ENCODE peak calls at places on chromosomes 13 and 19, in ten cellular contexts. One of them, this sample, is unnamed.

GRCh38 chr19:49340865-49341718 is 5.9 kb downstream of the CD37 start:
- DNase-seq in HFFc6: no peak
- DNase-seq in CD8-positive, alpha-beta T cell: no peak
- DNase-seq in lower leg skin: peak
- DNase-seq in body of pancreas: no peak
- DNase-seq in heart left ventricle: no peak
- DNase-seq in epithelial cell of esophagus: no peak
- DNase-seq in transverse colon: no peak
- DNase-seq in ovary: no peak
- DNase-seq in CD4-positive, alpha-beta T cell: no peak
- DNase-seq in this sample: no peak

GRCh38 chr13:114164681-114165429 is 14.2 kb upstream of the CFAP97D2 start:
- DNase-seq in epithelial cell of esophagus: no peak
- DNase-seq in HFFc6: no peak
- DNase-seq in heart left ventricle: no peak
- DNase-seq in body of pancreas: no peak
- DNase-seq in transverse colon: no peak
- DNase-seq in lower leg skin: no peak
- DNase-seq in ovary: no peak
- DNase-seq in CD4-positive, alpha-beta T cell: no peak
- DNase-seq in CD8-positive, alpha-beta T cell: no peak
- DNase-seq in this sample: no peak

GRCh38 chr13:74870865-74871264 is 611.1 kb downstream of the TBC1D4 start:
- DNase-seq in transverse colon: no peak
- DNase-seq in ovary: no peak
- DNase-seq in heart left ventricle: no peak
- DNase-seq in CD4-positive, alpha-beta T cell: no peak
- DNase-seq in body of pancreas: no peak
- DNase-seq in epithelial cell of esophagus: peak
- DNase-seq in lower leg skin: no peak
- DNase-seq in CD8-positive, alpha-beta T cell: no peak
- DNase-seq in HFFc6: peak
- DNase-seq in this sample: no peak

GRCh38 chr13:25210842-25211241 is 38.8 kb upstream of the AMER2 start:
- DNase-seq in lower leg skin: no peak
- DNase-seq in transverse colon: no peak
- DNase-seq in ovary: no peak
- DNase-seq in CD8-positive, alpha-beta T cell: no peak
- DNase-seq in heart left ventricle: no peak
- DNase-seq in HFFc6: no peak
- DNase-seq in epithelial cell of esophagus: no peak
- DNase-seq in body of pancreas: no peak
- DNase-seq in CD4-positive, alpha-beta T cell: no peak
- DNase-seq in this sample: no peak

GRCh38 chr19:28213476-28214082 is 999.4 kb downstream of the UQCRFS1 start:
- DNase-seq in epithelial cell of esophagus: no peak
- DNase-seq in CD8-positive, alpha-beta T cell: no peak
- DNase-seq in CD4-positive, alpha-beta T cell: no peak
- DNase-seq in body of pancreas: no peak
- DNase-seq in ovary: no peak
- DNase-seq in transverse colon: no peak
- DNase-seq in heart left ventricle: no peak
- DNase-seq in lower leg skin: no peak
- DNase-seq in HFFc6: no peak
- DNase-seq in this sample: no peak

GRCh38 chr13:111900390-111901180 is 166.4 kb upstream of the SOX1 start:
- DNase-seq in body of pancreas: no peak
- DNase-seq in epithelial cell of esophagus: no peak
- DNase-seq in heart left ventricle: no peak
- DNase-seq in CD8-positive, alpha-beta T cell: no peak
- DNase-seq in HFFc6: no peak
- DNase-seq in CD4-positive, alpha-beta T cell: no peak
- DNase-seq in lower leg skin: peak
- DNase-seq in transverse colon: no peak
- DNase-seq in ovary: no peak
- DNase-seq in this sample: no peak

GRCh38 chr13:58999851-59000250 is 1163.9 kb downstream of the DIAPH3 start:
- DNase-seq in ovary: no peak
- DNase-seq in CD8-positive, alpha-beta T cell: no peak
- DNase-seq in transverse colon: no peak
- DNase-seq in HFFc6: no peak
- DNase-seq in heart left ventricle: no peak
- DNase-seq in body of pancreas: no peak
- DNase-seq in epithelial cell of esophagus: no peak
- DNase-seq in lower leg skin: no peak
- DNase-seq in CD4-positive, alpha-beta T cell: no peak
- DNase-seq in this sample: no peak

GRCh38 chr19:46848389-46848788 is 2.3 kb downstream of the AP2S1 start:
- DNase-seq in CD4-positive, alpha-beta T cell: no peak
- DNase-seq in epithelial cell of esophagus: no peak
- DNase-seq in ovary: no peak
- DNase-seq in CD8-positive, alpha-beta T cell: no peak
- DNase-seq in transverse colon: no peak
- DNase-seq in lower leg skin: no peak
- DNase-seq in heart left ventricle: no peak
- DNase-seq in HFFc6: no peak
- DNase-seq in body of pancreas: no peak
- DNase-seq in this sample: no peak

GRCh38 chr13:49226613-49227012 is 6.5 kb downstream of the MLNR start:
- DNase-seq in transverse colon: no peak
- DNase-seq in heart left ventricle: no peak
- DNase-seq in HFFc6: no peak
- DNase-seq in CD4-positive, alpha-beta T cell: no peak
- DNase-seq in epithelial cell of esophagus: no peak
- DNase-seq in ovary: no peak
- DNase-seq in CD8-positive, alpha-beta T cell: no peak
- DNase-seq in body of pancreas: no peak
- DNase-seq in lower leg skin: no peak
- DNase-seq in this sample: no peak

GRCh38 chr19:35901854-35902661 is at the start of gene HCST:
- DNase-seq in ovary: no peak
- DNase-seq in epithelial cell of esophagus: peak
- DNase-seq in heart left ventricle: no peak
- DNase-seq in lower leg skin: no peak
- DNase-seq in HFFc6: peak
- DNase-seq in CD4-positive, alpha-beta T cell: peak
- DNase-seq in body of pancreas: no peak
- DNase-seq in transverse colon: peak
- DNase-seq in CD8-positive, alpha-beta T cell: peak
- DNase-seq in this sample: no peak

GRCh38 chr13:96700657-96701056 is 293.6 kb downstream of the OXGR1 start:
- DNase-seq in lower leg skin: no peak
- DNase-seq in CD8-positive, alpha-beta T cell: no peak
- DNase-seq in ovary: no peak
- DNase-seq in epithelial cell of esophagus: no peak
- DNase-seq in HFFc6: no peak
- DNase-seq in body of pancreas: no peak
- DNase-seq in transverse colon: no peak
- DNase-seq in CD4-positive, alpha-beta T cell: no peak
- DNase-seq in heart left ventricle: no peak
- DNase-seq in this sample: no peak

GRCh38 chr13:27446986-27447583 is 3.3 kb downstream of the MTIF3 start:
- DNase-seq in CD8-positive, alpha-beta T cell: no peak
- DNase-seq in heart left ventricle: no peak
- DNase-seq in HFFc6: no peak
- DNase-seq in body of pancreas: no peak
- DNase-seq in ovary: no peak
- DNase-seq in epithelial cell of esophagus: no peak
- DNase-seq in CD4-positive, alpha-beta T cell: peak
- DNase-seq in lower leg skin: no peak
- DNase-seq in transverse colon: peak
- DNase-seq in this sample: no peak

GRCh38 chr13:48496796-48497195 is 36.1 kb downstream of the RCBTB2 start:
- DNase-seq in heart left ventricle: no peak
- DNase-seq in transverse colon: no peak
- DNase-seq in ovary: no peak
- DNase-seq in body of pancreas: no peak
- DNase-seq in HFFc6: no peak
- DNase-seq in lower leg skin: no peak
- DNase-seq in epithelial cell of esophagus: no peak
- DNase-seq in CD4-positive, alpha-beta T cell: no peak
- DNase-seq in CD8-positive, alpha-beta T cell: no peak
- DNase-seq in this sample: no peak

GRCh38 chr19:28737526-28737925 is 475.4 kb downstream of the UQCRFS1 start:
- DNase-seq in epithelial cell of esophagus: no peak
- DNase-seq in ovary: no peak
- DNase-seq in CD8-positive, alpha-beta T cell: no peak
- DNase-seq in CD4-positive, alpha-beta T cell: no peak
- DNase-seq in heart left ventricle: no peak
- DNase-seq in HFFc6: no peak
- DNase-seq in transverse colon: no peak
- DNase-seq in lower leg skin: no peak
- DNase-seq in body of pancreas: peak
- DNase-seq in this sample: peak

GRCh38 chr13:57630661-57631606 is 610 bp upstream of the PCDH17 start:
- DNase-seq in epithelial cell of esophagus: peak
- DNase-seq in body of pancreas: peak
- DNase-seq in transverse colon: no peak
- DNase-seq in heart left ventricle: peak
- DNase-seq in HFFc6: peak
- DNase-seq in CD8-positive, alpha-beta T cell: no peak
- DNase-seq in lower leg skin: no peak
- DNase-seq in CD4-positive, alpha-beta T cell: no peak
- DNase-seq in ovary: no peak
- DNase-seq in this sample: no peak

GRCh38 chr13:46543307-46543706 is 9.7 kb upstream of the LRCH1 start:
- DNase-seq in transverse colon: no peak
- DNase-seq in CD4-positive, alpha-beta T cell: no peak
- DNase-seq in HFFc6: no peak
- DNase-seq in heart left ventricle: no peak
- DNase-seq in CD8-positive, alpha-beta T cell: no peak
- DNase-seq in body of pancreas: no peak
- DNase-seq in epithelial cell of esophagus: no peak
- DNase-seq in lower leg skin: no peak
- DNase-seq in ovary: no peak
- DNase-seq in this sample: no peak

GRCh38 chr19:51511353-51511752 is 9.8 kb upstream of the SIGLEC12 start:
- DNase-seq in transverse colon: no peak
- DNase-seq in CD8-positive, alpha-beta T cell: no peak
- DNase-seq in heart left ventricle: no peak
- DNase-seq in ovary: no peak
- DNase-seq in HFFc6: peak
- DNase-seq in epithelial cell of esophagus: no peak
- DNase-seq in CD4-positive, alpha-beta T cell: no peak
- DNase-seq in lower leg skin: no peak
- DNase-seq in body of pancreas: no peak
- DNase-seq in this sample: no peak

GRCh38 chr13:29886446-29886845 is 36.0 kb upstream of the UBL3 start:
- DNase-seq in epithelial cell of esophagus: no peak
- DNase-seq in CD4-positive, alpha-beta T cell: peak
- DNase-seq in HFFc6: no peak
- DNase-seq in heart left ventricle: no peak
- DNase-seq in lower leg skin: no peak
- DNase-seq in CD8-positive, alpha-beta T cell: peak
- DNase-seq in ovary: no peak
- DNase-seq in transverse colon: no peak
- DNase-seq in body of pancreas: no peak
- DNase-seq in this sample: no peak

DNA sequence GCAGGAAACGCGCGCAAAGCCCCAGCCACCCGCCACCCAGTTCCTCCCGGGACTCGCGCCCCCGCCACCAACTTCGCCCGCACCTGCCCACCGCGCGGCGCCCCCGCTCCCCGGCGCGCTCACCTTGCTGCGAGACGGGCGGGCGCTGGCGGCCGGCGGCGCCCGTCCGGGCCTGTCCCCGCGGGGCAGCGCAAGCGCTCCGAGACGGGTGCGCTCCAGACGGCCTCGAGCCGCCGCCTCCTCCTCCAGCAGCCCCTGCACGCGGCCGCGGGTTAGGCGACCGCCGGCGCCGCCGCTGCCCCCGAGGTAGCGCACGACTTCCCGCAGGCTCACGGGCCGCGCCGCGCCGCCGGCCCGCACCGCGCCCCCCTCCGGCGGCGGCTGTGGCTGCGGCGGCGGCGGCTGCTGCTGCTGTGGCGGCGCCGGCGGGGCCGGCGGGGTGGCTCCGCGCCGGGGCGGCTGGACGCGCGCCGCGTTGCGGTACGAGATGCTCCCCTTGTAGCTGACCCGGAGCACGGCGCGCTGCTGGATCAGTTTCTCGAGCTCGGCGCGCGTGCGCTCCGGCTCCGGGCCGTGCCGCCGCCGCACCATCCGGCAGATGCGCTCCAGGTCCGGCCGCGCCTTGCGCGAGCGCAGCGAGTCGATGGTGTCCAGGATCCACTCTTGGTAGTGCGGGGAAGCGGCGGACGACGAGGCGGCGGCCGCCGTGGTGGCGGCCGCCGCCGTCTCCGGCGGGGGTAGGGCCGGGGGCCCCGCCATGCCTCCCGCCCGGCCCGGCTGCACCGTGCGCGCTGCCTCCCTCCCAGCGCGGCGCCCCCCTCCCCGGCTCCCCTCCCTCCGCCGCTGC is 666 bp downstream of the SAMD1 start:
- DNase-seq in transverse colon: peak
- DNase-seq in epithelial cell of esophagus: peak
- DNase-seq in ovary: peak
- DNase-seq in HFFc6: peak
- DNase-seq in body of pancreas: peak
- DNase-seq in CD4-positive, alpha-beta T cell: no peak
- DNase-seq in lower leg skin: peak
- DNase-seq in CD8-positive, alpha-beta T cell: peak
- DNase-seq in heart left ventricle: peak
- DNase-seq in this sample: peak
- TF ChIP-seq CTCF in transverse colon: peak
- TF ChIP-seq CTCF in epithelial cell of esophagus: no peak
- TF ChIP-seq CTCF in ovary: no peak
- TF ChIP-seq CTCF in HFFc6: no peak
- TF ChIP-seq CTCF in body of pancreas: no peak
- TF ChIP-seq CTCF in CD4-positive, alpha-beta T cell: no peak
- TF ChIP-seq CTCF in lower leg skin: no peak
- TF ChIP-seq CTCF in CD8-positive, alpha-beta T cell: no peak
- TF ChIP-seq CTCF in heart left ventricle: peak
- TF ChIP-seq CTCF in this sample: no peak

GRCh38 chr13:106376411-106377112 is 158.9 kb downstream of the EFNB2 start:
- DNase-seq in CD8-positive, alpha-beta T cell: no peak
- DNase-seq in HFFc6: peak
- DNase-seq in heart left ventricle: no peak
- DNase-seq in ovary: no peak
- DNase-seq in CD4-positive, alpha-beta T cell: no peak
- DNase-seq in epithelial cell of esophagus: peak
- DNase-seq in transverse colon: no peak
- DNase-seq in lower leg skin: no peak
- DNase-seq in body of pancreas: peak
- DNase-seq in this sample: peak
- TF ChIP-seq CTCF in CD8-positive, alpha-beta T cell: no peak
- TF ChIP-seq CTCF in HFFc6: peak
- TF ChIP-seq CTCF in heart left ventricle: no peak
- TF ChIP-seq CTCF in ovary: no peak
- TF ChIP-seq CTCF in CD4-positive, alpha-beta T cell: no peak
- TF ChIP-seq CTCF in epithelial cell of esophagus: no peak
- TF ChIP-seq CTCF in transverse colon: no peak
- TF ChIP-seq CTCF in lower leg skin: no peak
- TF ChIP-seq CTCF in body of pancreas: no peak
- TF ChIP-seq CTCF in this sample: no peak

GRCh38 chr13:91647361-91647970 is 249.0 kb downstream of the GPC5 start:
- DNase-seq in CD8-positive, alpha-beta T cell: no peak
- DNase-seq in heart left ventricle: no peak
- DNase-seq in ovary: no peak
- DNase-seq in body of pancreas: peak
- DNase-seq in CD4-positive, alpha-beta T cell: no peak
- DNase-seq in lower leg skin: no peak
- DNase-seq in epithelial cell of esophagus: peak
- DNase-seq in transverse colon: peak
- DNase-seq in HFFc6: no peak
- DNase-seq in this sample: no peak
- TF ChIP-seq CTCF in CD8-positive, alpha-beta T cell: no peak
- TF ChIP-seq CTCF in heart left ventricle: peak
- TF ChIP-seq CTCF in ovary: no peak
- TF ChIP-seq CTCF in body of pancreas: no peak
- TF ChIP-seq CTCF in CD4-positive, alpha-beta T cell: no peak
- TF ChIP-seq CTCF in lower leg skin: no peak
- TF ChIP-seq CTCF in epithelial cell of esophagus: peak
- TF ChIP-seq CTCF in transverse colon: peak
- TF ChIP-seq CTCF in HFFc6: peak
- TF ChIP-seq CTCF in this sample: no peak

GRCh38 chr19:6632002-6632621 is 37.8 kb downstream of the TNFSF14 start:
- DNase-seq in transverse colon: peak
- DNase-seq in CD4-positive, alpha-beta T cell: peak
- DNase-seq in lower leg skin: peak
- DNase-seq in HFFc6: peak
- DNase-seq in body of pancreas: peak
- DNase-seq in CD8-positive, alpha-beta T cell: peak
- DNase-seq in epithelial cell of esophagus: peak
- DNase-seq in ovary: peak
- DNase-seq in heart left ventricle: peak
- DNase-seq in this sample: peak
- TF ChIP-seq CTCF in transverse colon: peak
- TF ChIP-seq CTCF in CD4-positive, alpha-beta T cell: peak
- TF ChIP-seq CTCF in lower leg skin: no peak
- TF ChIP-seq CTCF in HFFc6: peak
- TF ChIP-seq CTCF in body of pancreas: peak
- TF ChIP-seq CTCF in CD8-positive, alpha-beta T cell: peak
- TF ChIP-seq CTCF in epithelial cell of esophagus: peak
- TF ChIP-seq CTCF in ovary: peak
- TF ChIP-seq CTCF in heart left ventricle: peak
- TF ChIP-seq CTCF in this sample: peak